ENCODE peak calls at places on chromosomes 13 and 19, in five cellular contexts. E is mammary epithelial cell, N is NCI-H2081, X is C1 segment of cervical spinal cord, W is brain microvascular endothelial cell. Z is an unnamed sample.

GRCh38 chr13:114095486-114095885 is 36.9 kb downstream of the RASA3 start:
- DNase-seq in X (no peak), N (no peak), W (no peak), E (no peak), Z (no peak)

GRCh38 chr13:70034280-70034679 is 73.3 kb upstream of the ATXN8OS start:
- DNase-seq in N (no peak), W (no peak), E (no peak), X (no peak), Z (no peak)

GRCh38 chr13:106083620-106084350 is 451.7 kb downstream of the EFNB2 start:
- DNase-seq in E (peak; percentile 71), N (peak; percentile 32), X (peak; percentile 21), W (peak; percentile 60), Z (peak; percentile 79)

GRCh38 chr13:39516140-39516539 is 86.9 kb downstream of the LHFPL6 start:
- DNase-seq in X (no peak), N (peak; percentile 38), W (no peak), E (no peak), Z (no peak)

GRCh38 chr19:39070888-39071287 is 13.3 kb upstream of the ACP7 start:
- DNase-seq in X (no peak), E (no peak), W (peak; percentile 29), N (no peak), Z (no peak)

GRCh38 chr13:37791699-37792098 is 77.9 kb downstream of the TRPC4 start:
- DNase-seq in W (peak; percentile 24), N (no peak), X (no peak), E (no peak), Z (no peak)

GRCh38 chr19:43726736-43727592 is 11.1 kb downstream of the IRGC start:
- DNase-seq in N (no peak), X (no peak), W (no peak), E (no peak), Z (no peak)

GRCh38 chr13:47337781-47338507 is 441.1 kb upstream of the HTR2A start:
- DNase-seq in W (peak; percentile 96), X (no peak), N (no peak), E (no peak), Z (no peak)

GRCh38 chr13:49608932-49609331 is 19.4 kb upstream of the ARL11 start:
- DNase-seq in W (no peak), X (no peak), N (no peak), E (no peak), Z (no peak)

GRCh38 chr19:12872941-12873890 is 8.0 kb downstream of the DNASE2 start:
- DNase-seq in W (peak; percentile 52), E (peak; percentile 75), X (no peak), N (no peak), Z (peak; percentile 95)

GRCh38 chr13:100519626-100520025 is 69.0 kb downstream of the GGACT start:
- DNase-seq in E (no peak), W (no peak), X (no peak), N (no peak), Z (no peak)

GRCh38 chr13:43848250-43848649 is 31.3 kb downstream of the CCDC122 start:
- DNase-seq in E (peak; percentile 65), N (no peak), X (no peak), W (peak; percentile 15), Z (peak; percentile 41)

GRCh38 chr19:18008814-18009213 is 844 bp downstream of the ARRDC2 start:
- DNase-seq in N (no peak), W (no peak), E (no peak), X (no peak), Z (no peak)

GRCh38 chr19:54014920-54015560 is 23.6 kb downstream of the CACNG6 start:
- DNase-seq in W (no peak), N (no peak), X (no peak), E (no peak), Z (no peak)

GRCh38 chr19:17966497-17967257 is at the start of gene KCNN1:
- DNase-seq in W (no peak), X (no peak), E (no peak), N (no peak), Z (no peak)

GRCh38 chr13:97858161-97858560 is 95.3 kb upstream of the IPO5 start:
- DNase-seq in X (no peak), W (no peak), N (no peak), E (no peak), Z (no peak)

GRCh38 chr13:37175996-37176395 is 70.5 kb upstream of the CSNK1A1L start:
- DNase-seq in N (no peak), E (peak; percentile 40), W (peak; percentile 46), X (no peak), Z (peak; percentile 78)

GRCh38 chr19:15254547-15254946 is 22.3 kb upstream of the EPHX3 start:
- DNase-seq in X (no peak), N (no peak), W (no peak), E (no peak), Z (no peak)

GRCh38 chr19:39941615-39942507 is 7.4 kb upstream of the FCGBP start:
- DNase-seq in W (peak; percentile 52), N (no peak), X (peak; percentile 8), E (peak; percentile 55), Z (peak; percentile 39)

GRCh38 chr19:17669419-17669818 is 18.7 kb downstream of the UNC13A start:
- DNase-seq in X (no peak), E (no peak), N (no peak), W (no peak), Z (no peak)

GRCh38 chr13:99605417-99606321 is 104.4 kb downstream of the TM9SF2 start:
- DNase-seq in W (no peak), N (peak; percentile 61), E (no peak), X (peak; percentile 44), Z (peak; percentile 45)

GRCh38 chr19:34994643-34995471 is 5.3 kb upstream of the GRAMD1A start:
- DNase-seq in X (no peak), N (no peak), W (no peak), E (no peak), Z (no peak)

GRCh38 chr13:47256618-47257017 is 359.8 kb upstream of the HTR2A start:
- DNase-seq in N (no peak), X (no peak), E (peak; percentile 85), W (peak; percentile 63), Z (peak; percentile 88)

GRCh38 chr13:113357529-113357928 is 6.4 kb downstream of the GRTP1 start:
- DNase-seq in X (no peak), W (peak; percentile 71), E (peak; percentile 40), N (no peak), Z (no peak)

GRCh38 chr19:7372810-7373209 is 24.1 kb downstream of the ARHGEF18 start:
- DNase-seq in E (no peak), X (no peak), N (no peak), W (no peak), Z (no peak)

GRCh38 chr19:47094557-47095517 is 18.7 kb downstream of the ZC3H4 start:
- DNase-seq in X (no peak), W (no peak), E (no peak), N (no peak), Z (peak; percentile 29)

GRCh38 chr19:10173527-10173926 is 21.2 kb downstream of the DNMT1 start:
- DNase-seq in X (no peak), W (peak; percentile 26), N (no peak), E (peak; percentile 54), Z (peak; percentile 29)

GRCh38 chr19:339262-339887 is 5.2 kb downstream of the MIER2 start:
- DNase-seq in N (no peak), X (no peak), W (peak; percentile 75), E (no peak), Z (no peak)

GRCh38 chr13:45544520-45544919 is 71.0 kb downstream of the ERICH6B start:
- DNase-seq in N (no peak), E (no peak), X (no peak), W (no peak), Z (no peak)

GRCh38 chr19:29773141-29773540 is 38.6 kb upstream of the CCNE1 start:
- DNase-seq in N (no peak), W (no peak), E (no peak), X (no peak), Z (no peak)

GRCh38 chr19:9406798-9407352 is 28.5 kb downstream of the ZNF266 start:
- DNase-seq in W (peak; percentile 91), E (peak; percentile 78), X (no peak), N (peak; percentile 79), Z (peak; percentile 88)

GRCh38 chr13:51125495-51126226 is 14.6 kb upstream of the C13orf42 start:
- DNase-seq in W (peak; percentile 54), N (peak; percentile 77), X (peak; percentile 1), E (peak; percentile 22), Z (peak; percentile 72)

GRCh38 chr13:90835826-90836225 is 511.7 kb upstream of the MIR17HG start:
- DNase-seq in X (no peak), N (no peak), E (no peak), W (no peak), Z (no peak)